ENCODE peak calls at places on chromosome 20, in four cellular contexts. L, J, M and R are unnamed samples.

GRCh38 chr20:11333634-11334033 is 584.1 kb upstream of the BTBD3 start:
- DNase-seq in M (no peak), L (no peak), J (no peak), R (no peak)

GRCh38 chr20:46994341-46994740 is 99.7 kb downstream of the EYA2 start:
- DNase-seq in M (peak), L (no peak), J (peak), R (peak)

GRCh38 chr20:15628954-15629353 is 944.3 kb downstream of the KIF16B start:
- DNase-seq in M (no peak), J (no peak), L (no peak), R (no peak)

GRCh38 chr20:11454966-11455799 is 462.5 kb upstream of the BTBD3 start:
- DNase-seq in M (peak), J (no peak), L (no peak), R (no peak)

GRCh38 chr20:17629678-17630089 is 52.4 kb downstream of the RRBP1 start:
- DNase-seq in M (no peak), L (no peak), J (no peak), R (no peak)

GRCh38 chr20:48051810-48052491 is 266.7 kb upstream of the SULF2 start:
- DNase-seq in L (no peak), M (no peak), J (no peak), R (no peak)

GRCh38 chr20:51128198-51128597 is 105.3 kb upstream of the KCNG1 start:
- DNase-seq in L (no peak), M (peak), J (no peak), R (no peak)

GRCh38 chr20:54284928-54285704 is 77.2 kb downstream of the PFDN4 start:
- DNase-seq in L (no peak), M (no peak), J (no peak), R (no peak)

GRCh38 chr20:32930701-32931100 is 72.0 kb downstream of the EFCAB8 start:
- DNase-seq in M (no peak), J (no peak), L (no peak), R (no peak)

GRCh38 chr20:59835448-59836395 is 97.7 kb downstream of the SYCP2 start:
- DNase-seq in M (peak), L (no peak), J (no peak), R (no peak)

GRCh38 chr20:32387262-32387661 is 29.1 kb downstream of the ASXL1 start:
- DNase-seq in J (peak), L (peak), M (peak), R (peak)

GRCh38 chr20:54197621-54198604 is 10.0 kb upstream of the PFDN4 start:
- DNase-seq in M (peak), J (no peak), L (no peak), R (no peak)

GRCh38 chr20:47262365-47263013 is 94.0 kb downstream of the ZMYND8 start:
- DNase-seq in M (peak), L (no peak), J (no peak), R (no peak)

GRCh38 chr20:58515240-58516212 is at the start of gene APCDD1L:
- DNase-seq in L (no peak), M (no peak), J (no peak), R (no peak)

GRCh38 chr20:26295006-26295405 is 598.4 kb upstream of the ZNF337 start:
- DNase-seq in L (no peak), M (no peak), J (no peak), R (no peak)

GRCh38 chr20:53707341-53708102 is 113.9 kb upstream of the ZNF217 start:
- DNase-seq in M (peak), J (no peak), L (no peak), R (no peak)

GRCh38 chr20:38828514-38829295 is 23.2 kb downstream of the PPP1R16B start:
- DNase-seq in M (no peak), J (no peak), L (no peak), R (no peak)